ENCODE peak calls at places on chromosome 13, in seven cellular contexts. T is HepG2, Z is HCT116, W is K562, U is SK-N-SH, Q is H1, O is GM12878. K is an unnamed sample.

GRCh38 chr13:21243045-21243842 is 66.8 kb downstream of the MRPL57 start:
- DNase-seq in U (no peak), T (no peak), Q (no peak), W (no peak), Z (no peak), O (no peak), K (no peak)

GRCh38 chr13:63299995-63300394 is 1884.3 kb upstream of the PCDH20 start:
- DNase-seq in Z (no peak), Q (no peak), U (no peak), W (no peak), O (no peak), T (no peak), K (no peak)

GRCh38 chr13:109212630-109213029 is 573.8 kb downstream of the IRS2 start:
- DNase-seq in O (no peak), Z (no peak), Q (no peak), W (no peak), T (no peak), U (no peak), K (no peak)

GRCh38 chr13:23999411-23999810 is 102.1 kb upstream of the C1QTNF9B start:
- DNase-seq in Z (no peak), U (no peak), Q (no peak), T (no peak), O (no peak), W (no peak), K (no peak)

GRCh38 chr13:44425041-44425814 is 51.6 kb downstream of the SERP2 start:
- DNase-seq in T (no peak), W (no peak), Q (no peak), Z (no peak), U (peak; percentile 46), O (no peak), K (no peak)

GRCh38 chr13:25046985-25047660 is 48.8 kb upstream of the PABPC3 start:
- DNase-seq in Q (no peak), O (no peak), T (no peak), W (no peak), U (peak; percentile 57), Z (no peak), K (no peak)

GRCh38 chr13:101178394-101178793 is 237.9 kb downstream of the NALCN start:
- DNase-seq in U (no peak), W (no peak), Q (no peak), O (no peak), T (no peak), Z (no peak), K (no peak)

GRCh38 chr13:100273576-100273975 is 184.7 kb downstream of the PCCA start:
- DNase-seq in W (no peak), Q (no peak), Z (no peak), T (no peak), O (no peak), U (no peak), K (no peak)

GRCh38 chr13:114259974-114260373 is 21.4 kb upstream of the UPF3A start:
- DNase-seq in Z (no peak), Q (no peak), U (no peak), W (no peak), O (peak; percentile 24), T (no peak), K (no peak)

GRCh38 chr13:78998736-78999135 is 339.8 kb upstream of the OBI1 start:
- DNase-seq in Q (no peak), W (no peak), U (no peak), O (no peak), T (no peak), Z (no peak), K (no peak)

GRCh38 chr13:32142115-32142514 is 110.5 kb downstream of the FRY start:
- DNase-seq in T (no peak), U (no peak), Z (no peak), Q (no peak), O (no peak), W (no peak), K (no peak)

GRCh38 chr13:32139251-32139650 is 107.7 kb downstream of the FRY start:
- DNase-seq in Z (no peak), O (no peak), Q (no peak), T (peak; percentile 63), W (no peak), U (no peak), K (no peak)

GRCh38 chr13:32141462-32141861 is 109.9 kb downstream of the FRY start:
- DNase-seq in Q (no peak), O (no peak), Z (no peak), T (no peak), W (no peak), U (no peak), K (no peak)

GRCh38 chr13:32140109-32140508 is 108.5 kb downstream of the FRY start:
- DNase-seq in W (no peak), T (peak; percentile 64), Z (no peak), U (no peak), Q (no peak), O (no peak), K (no peak)

GRCh38 chr13:32142956-32143375 is 111.4 kb downstream of the FRY start:
- DNase-seq in Q (peak; percentile 34), W (no peak), T (peak; percentile 98), O (no peak), U (peak; percentile 18), Z (no peak), K (no peak)
- TF ChIP-seq JUND in Q (no peak), W (no peak), T (no peak), O (no peak), U (no peak), Z (no peak), K (no peak)

GRCh38 chr13:40639226-40639681 is 27.2 kb downstream of the FOXO1 start:
- DNase-seq in T (peak; percentile 14), O (no peak), U (no peak), W (no peak), Q (no peak), Z (no peak), K (no peak)

GRCh38 chr13:40644838-40645620 is 21.4 kb downstream of the FOXO1 start:
- DNase-seq in T (no peak), O (no peak), W (no peak), Q (no peak), U (no peak), Z (no peak), K (no peak)

GRCh38 chr13:40640202-40640601 is 26.2 kb downstream of the FOXO1 start:
- DNase-seq in Q (no peak), W (no peak), T (no peak), O (no peak), Z (no peak), U (no peak), K (no peak)

GRCh38 chr13:40637644-40638043 is 28.8 kb downstream of the FOXO1 start:
- DNase-seq in U (no peak), Z (no peak), O (no peak), Q (no peak), W (no peak), T (no peak), K (no peak)

GRCh38 chr13:40640845-40641458 is 25.5 kb downstream of the FOXO1 start:
- DNase-seq in T (no peak), W (no peak), O (no peak), Q (no peak), U (no peak), Z (no peak), K (no peak)
- TF ChIP-seq JUND in T (no peak), W (no peak), O (no peak), Q (no peak), U (no peak), Z (no peak), K (no peak)

GRCh38 chr13:94239135-94239534 is 240.3 kb downstream of the DCT start:
- DNase-seq in Q (no peak), U (no peak), W (no peak), Z (no peak), T (no peak), O (no peak), K (no peak)
- TF ChIP-seq JUND in Q (no peak), U (no peak), W (no peak), Z (no peak), T (no peak), O (no peak), K (no peak)

DNA sequence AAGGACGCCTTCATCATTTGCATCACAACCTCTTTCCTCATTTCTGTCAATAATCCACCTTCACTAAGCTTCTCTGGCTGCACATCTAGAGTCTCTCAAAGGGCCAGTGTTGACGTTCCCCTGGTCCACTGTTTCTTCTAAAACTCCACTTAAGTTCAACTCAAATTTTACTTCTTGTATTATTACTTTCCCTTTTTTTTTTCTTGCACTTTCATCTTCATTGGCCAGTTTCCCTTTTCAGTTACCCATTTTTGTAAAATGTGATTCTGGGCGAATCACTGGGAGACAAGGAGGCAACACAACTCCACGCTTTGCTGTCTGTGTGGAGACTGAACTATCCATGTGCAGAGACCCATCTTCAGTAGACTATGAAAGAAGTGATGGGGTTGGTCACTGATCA is 128.6 kb upstream of the RNF113B start:
- DNase-seq in W (no peak), Z (no peak), O (no peak), Q (no peak), T (no peak), U (no peak), K (no peak)
- TF ChIP-seq JUND in W (no peak), Z (no peak), O (no peak), Q (no peak), T (no peak), U (no peak), K (no peak)

DNA sequence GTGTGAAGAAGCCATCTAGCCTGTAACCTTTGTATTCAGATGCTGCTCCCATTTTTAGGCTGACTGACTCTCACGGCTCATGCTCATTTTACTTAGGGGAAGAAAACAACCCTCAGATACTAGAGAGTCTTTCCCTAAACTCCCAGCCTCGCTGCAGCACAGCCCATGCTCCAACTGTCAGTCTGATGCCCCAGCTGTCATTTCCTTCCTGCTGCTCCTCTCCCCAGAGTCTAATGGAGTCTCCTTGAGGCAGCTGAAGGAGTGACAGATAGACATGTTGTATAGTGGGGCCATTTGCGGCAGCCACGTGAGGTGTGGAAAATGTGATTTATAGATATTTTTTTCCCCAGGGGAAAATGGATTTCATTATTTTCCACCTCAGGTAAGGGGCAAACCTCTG is 59.2 kb upstream of the OLFM4 start:
- DNase-seq in Z (no peak), T (no peak), U (no peak), Q (no peak), W (no peak), O (no peak), K (no peak)
- TF ChIP-seq JUND in Z (no peak), T (no peak), U (no peak), Q (no peak), W (no peak), O (no peak), K (no peak)